ENCODE peak calls at places on chromosome 3, in eight cellular contexts. B is activated CD8-positive, alpha-beta memory T cell treated with anti-CD3 and anti-CD28 coated beads for 24 hours; Y is left cardiac atrium; R is amniotic stem cell; U is HS-5; X is activated CD4-positive, CD25-positive, alpha-beta regulatory T cell; H is mesendoderm; D is upper lobe of right lung. M is an unnamed sample.

GRCh38 chr3:24657870-24658535 is 163.4 kb upstream of the THRB start:
- DNase-seq in B (no peak), Y (no peak), R (no peak), U (no peak), X (no peak), H (no peak), D (no peak), M (no peak)

GRCh38 chr3:192409838-192410683 is 317.3 kb downstream of the FGF12 start:
- DNase-seq in B (no peak), Y (peak), R (no peak), U (no peak), X (no peak), H (peak), D (no peak), M (peak)

GRCh38 chr3:42161050-42161935 is 70.1 kb downstream of the TRAK1 start:
- DNase-seq in B (no peak), Y (no peak), R (no peak), U (peak), X (no peak), H (no peak), D (no peak), M (no peak)

GRCh38 chr3:45760878-45761711 is 35.2 kb downstream of the SLC6A20 start:
- DNase-seq in B (no peak), Y (no peak), R (peak), U (peak), X (no peak), H (peak), D (no peak), M (no peak)

GRCh38 chr3:12916159-12916558 is 74.8 kb upstream of the RPL32 start:
- DNase-seq in B (peak), Y (no peak), R (no peak), U (no peak), X (no peak), H (no peak), D (no peak), M (no peak)

GRCh38 chr3:122797291-122797690 is 2.4 kb downstream of the SLC49A4 start:
- DNase-seq in B (no peak), Y (no peak), R (no peak), U (no peak), X (no peak), H (no peak), D (no peak), M (no peak)

GRCh38 chr3:181687738-181688137 is 24.0 kb upstream of the SOX2 start:
- DNase-seq in B (no peak), Y (no peak), R (no peak), U (no peak), X (no peak), H (no peak), D (no peak), M (no peak)

GRCh38 chr3:112610121-112610520 is 30.8 kb downstream of the CCDC80 start:
- DNase-seq in B (no peak), Y (no peak), R (no peak), U (peak), X (no peak), H (no peak), D (no peak), M (no peak)

GRCh38 chr3:196629234-196629633 is 10.3 kb upstream of the NRROS start:
- DNase-seq in B (no peak), Y (no peak), R (no peak), U (no peak), X (no peak), H (no peak), D (no peak), M (no peak)

GRCh38 chr3:20837676-20838302 is 651.8 kb upstream of the SGO1 start:
- DNase-seq in B (no peak), Y (no peak), R (no peak), U (no peak), X (no peak), H (no peak), D (no peak), M (no peak)

GRCh38 chr3:162973518-162973917 is 1476.9 kb downstream of the OTOL1 start:
- DNase-seq in B (no peak), Y (no peak), R (no peak), U (no peak), X (no peak), H (no peak), D (no peak), M (no peak)

GRCh38 chr3:117565777-117566176 is 856.2 kb downstream of the TUSC7 start:
- DNase-seq in B (no peak), Y (no peak), R (no peak), U (no peak), X (no peak), H (no peak), D (no peak), M (no peak)

M was measured in Right ventricle myocardium superior.